ENCODE peak calls at places on chromosomes 3 and 15, in four cellular contexts. One of them, this sample, is unnamed.

GRCh38 chr15:86877171-86877631 is 797.5 kb downstream of the AGBL1 start:
- DNase-seq in H9: no peak
- DNase-seq in IMR-90: no peak
- DNase-seq in trophoblast cell: peak
- DNase-seq in this sample: no peak

GRCh38 chr3:72185549-72186484 is 400.9 kb upstream of the PROK2 start:
- DNase-seq in IMR-90: peak
- DNase-seq in H9: no peak
- DNase-seq in trophoblast cell: peak
- DNase-seq in this sample: peak

GRCh38 chr3:99355465-99355864 is 282.9 kb upstream of the COL8A1 start:
- DNase-seq in trophoblast cell: no peak
- DNase-seq in H9: no peak
- DNase-seq in IMR-90: no peak
- DNase-seq in this sample: no peak

GRCh38 chr3:42701371-42702065 is 1.1 kb downstream of the HHATL start:
- DNase-seq in IMR-90: no peak
- DNase-seq in H9: peak
- DNase-seq in trophoblast cell: peak
- DNase-seq in this sample: peak

GRCh38 chr3:8741581-8742355 is 8.2 kb downstream of the CAV3 start:
- DNase-seq in IMR-90: peak
- DNase-seq in H9: peak
- DNase-seq in trophoblast cell: peak
- DNase-seq in this sample: peak

GRCh38 chr3:182905623-182906022 is 74.7 kb downstream of the DCUN1D1 start:
- DNase-seq in trophoblast cell: no peak
- DNase-seq in H9: no peak
- DNase-seq in IMR-90: no peak
- DNase-seq in this sample: no peak

GRCh38 chr3:170233532-170233931 is 11.3 kb downstream of the PRKCI start:
- DNase-seq in trophoblast cell: peak
- DNase-seq in H9: no peak
- DNase-seq in IMR-90: peak
- DNase-seq in this sample: peak

GRCh38 chr3:186365202-186365974 is 3.4 kb upstream of the DGKG start:
- DNase-seq in H9: no peak
- DNase-seq in trophoblast cell: peak
- DNase-seq in IMR-90: peak
- DNase-seq in this sample: no peak

GRCh38 chr15:61327019-61327631 is 98.0 kb upstream of the RORA start:
- DNase-seq in IMR-90: no peak
- DNase-seq in trophoblast cell: no peak
- DNase-seq in H9: no peak
- DNase-seq in this sample: no peak

GRCh38 chr15:71201471-71201870 is 86.2 kb downstream of the THSD4 start:
- DNase-seq in H9: no peak
- DNase-seq in IMR-90: no peak
- DNase-seq in trophoblast cell: no peak
- DNase-seq in this sample: no peak

GRCh38 chr3:81132995-81133394 is 628.5 kb downstream of the GBE1 start:
- DNase-seq in H9: no peak
- DNase-seq in trophoblast cell: peak
- DNase-seq in IMR-90: no peak
- DNase-seq in this sample: no peak

GRCh38 chr3:151709847-151710246 is 23.9 kb upstream of the AADACL2 start:
- DNase-seq in H9: no peak
- DNase-seq in trophoblast cell: no peak
- DNase-seq in IMR-90: peak
- DNase-seq in this sample: peak

GRCh38 chr3:151792411-151792810 is 21.5 kb upstream of the AADAC start:
- DNase-seq in IMR-90: no peak
- DNase-seq in H9: no peak
- DNase-seq in trophoblast cell: no peak
- DNase-seq in this sample: no peak

GRCh38 chr3:80676869-80677268 is 909.1 kb upstream of the ROBO1 start:
- DNase-seq in IMR-90: no peak
- DNase-seq in trophoblast cell: no peak
- DNase-seq in H9: no peak
- DNase-seq in this sample: no peak

GRCh38 chr3:24525557-24525956 is 30.9 kb upstream of the THRB start:
- DNase-seq in trophoblast cell: no peak
- DNase-seq in H9: no peak
- DNase-seq in IMR-90: no peak
- DNase-seq in this sample: no peak

GRCh38 chr3:97265237-97266005 is 451.0 kb downstream of the EPHA6 start:
- DNase-seq in IMR-90: no peak
- DNase-seq in H9: peak
- DNase-seq in trophoblast cell: no peak
- DNase-seq in this sample: no peak

GRCh38 chr15:37100109-37100873 is at the start of gene MEIS2:
- DNase-seq in trophoblast cell: peak
- DNase-seq in H9: peak
- DNase-seq in IMR-90: peak
- DNase-seq in this sample: peak

GRCh38 chr3:103699228-103699627 is 1264.4 kb downstream of the ZPLD1 start:
- DNase-seq in H9: no peak
- DNase-seq in IMR-90: no peak
- DNase-seq in trophoblast cell: no peak
- DNase-seq in this sample: no peak

GRCh38 chr3:126022741-126023359 is 53.9 kb downstream of the ROPN1B start:
- DNase-seq in trophoblast cell: no peak
- DNase-seq in IMR-90: no peak
- DNase-seq in H9: peak
- DNase-seq in this sample: no peak

GRCh38 chr3:42504334-42505202 is 2.1 kb downstream of the VIPR1 start:
- DNase-seq in H9: peak
- DNase-seq in IMR-90: no peak
- DNase-seq in trophoblast cell: no peak
- DNase-seq in this sample: no peak

GRCh38 chr3:8622873-8623725 is 21.5 kb downstream of the SSUH2 start:
- DNase-seq in H9: peak
- DNase-seq in trophoblast cell: peak
- DNase-seq in IMR-90: peak
- DNase-seq in this sample: peak

GRCh38 chr15:24068102-24068501 is 381.0 kb upstream of the NDN start:
- DNase-seq in H9: no peak
- DNase-seq in IMR-90: no peak
- DNase-seq in trophoblast cell: no peak
- DNase-seq in this sample: no peak

GRCh38 chr3:182800508-182800907 is 7.2 kb downstream of the ATP11B start:
- DNase-seq in trophoblast cell: no peak
- DNase-seq in IMR-90: no peak
- DNase-seq in H9: no peak
- DNase-seq in this sample: no peak

GRCh38 chr15:74752486-74753395 is 4.1 kb downstream of the CYP1A2 start:
- DNase-seq in IMR-90: peak
- DNase-seq in H9: no peak
- DNase-seq in trophoblast cell: peak
- DNase-seq in this sample: no peak

GRCh38 chr3:39531681-39532080 is 64.2 kb downstream of the MOBP start:
- DNase-seq in H9: no peak
- DNase-seq in trophoblast cell: peak
- DNase-seq in IMR-90: peak
- DNase-seq in this sample: peak

GRCh38 chr3:188156051-188156450 is 2.1 kb downstream of the LPP start:
- DNase-seq in trophoblast cell: no peak
- DNase-seq in H9: no peak
- DNase-seq in IMR-90: no peak
- DNase-seq in this sample: no peak

GRCh38 chr3:133393204-133393603 is 6.7 kb upstream of the BFSP2 start:
- DNase-seq in H9: no peak
- DNase-seq in IMR-90: no peak
- DNase-seq in trophoblast cell: no peak
- DNase-seq in this sample: no peak

GRCh38 chr3:115996420-115997108 is 373.3 kb downstream of the GAP43 start:
- DNase-seq in H9: no peak
- DNase-seq in IMR-90: peak
- DNase-seq in trophoblast cell: no peak
- DNase-seq in this sample: no peak

GRCh38 chr3:148226246-148226645 is 471.5 kb upstream of the AGTR1 start:
- DNase-seq in trophoblast cell: peak
- DNase-seq in H9: no peak
- DNase-seq in IMR-90: no peak
- DNase-seq in this sample: no peak

GRCh38 chr3:114126461-114126860 is 52.4 kb downstream of the DRD3 start:
- DNase-seq in IMR-90: peak
- DNase-seq in trophoblast cell: peak
- DNase-seq in H9: no peak
- DNase-seq in this sample: no peak

GRCh38 chr15:44729394-44729913 is 6.9 kb upstream of the TRIM69 start:
- DNase-seq in H9: no peak
- DNase-seq in IMR-90: peak
- DNase-seq in trophoblast cell: no peak
- DNase-seq in this sample: no peak

GRCh38 chr3:40035177-40035576 is 225.8 kb downstream of the MYRIP start:
- DNase-seq in H9: no peak
- DNase-seq in trophoblast cell: no peak
- DNase-seq in IMR-90: no peak
- DNase-seq in this sample: no peak

GRCh38 chr15:22888120-22888859 is 49.8 kb downstream of the NIPA2 start:
- DNase-seq in H9: no peak
- DNase-seq in trophoblast cell: peak
- DNase-seq in IMR-90: peak
- DNase-seq in this sample: peak

GRCh38 chr3:136473716-136474326 is 223.7 kb downstream of the PCCB start:
- DNase-seq in IMR-90: peak
- DNase-seq in trophoblast cell: no peak
- DNase-seq in H9: no peak
- DNase-seq in this sample: peak

GRCh38 chr3:112403101-112403500 is 70.1 kb downstream of the CD200 start:
- DNase-seq in trophoblast cell: no peak
- DNase-seq in IMR-90: no peak
- DNase-seq in H9: no peak
- DNase-seq in this sample: no peak

GRCh38 chr3:112397529-112397928 is 64.6 kb downstream of the CD200 start:
- DNase-seq in IMR-90: no peak
- DNase-seq in trophoblast cell: no peak
- DNase-seq in H9: no peak
- DNase-seq in this sample: no peak

GRCh38 chr3:112395166-112395894 is 62.4 kb downstream of the CD200 start:
- DNase-seq in IMR-90: peak
- DNase-seq in H9: no peak
- DNase-seq in trophoblast cell: peak
- DNase-seq in this sample: peak

GRCh38 chr3:112401617-112402016 is 68.7 kb downstream of the CD200 start:
- DNase-seq in IMR-90: no peak
- DNase-seq in H9: no peak
- DNase-seq in trophoblast cell: no peak
- DNase-seq in this sample: no peak

GRCh38 chr3:112399064-112399463 is 66.1 kb downstream of the CD200 start:
- DNase-seq in H9: no peak
- DNase-seq in IMR-90: no peak
- DNase-seq in trophoblast cell: no peak
- DNase-seq in this sample: no peak
- H4K91ac ChIP-seq in H9: no peak
- H4K91ac ChIP-seq in IMR-90: no peak
- H4K91ac ChIP-seq in trophoblast cell: no peak
- H4K91ac ChIP-seq in this sample: no peak

GRCh38 chr15:99969261-99969960 is 236.2 kb upstream of the LYSMD4 start:
- DNase-seq in IMR-90: no peak
- DNase-seq in H9: no peak
- DNase-seq in trophoblast cell: no peak
- DNase-seq in this sample: no peak
- H2BK120ac ChIP-seq in IMR-90: no peak
- H2BK120ac ChIP-seq in H9: no peak
- H2BK120ac ChIP-seq in trophoblast cell: no peak
- H2BK120ac ChIP-seq in this sample: no peak

GRCh38 chr15:89381330-89381729 is 46.7 kb upstream of the POLG start:
- DNase-seq in H9: no peak
- DNase-seq in IMR-90: no peak
- DNase-seq in trophoblast cell: no peak
- DNase-seq in this sample: no peak

GRCh38 chr15:89379818-89380217 is 45.2 kb upstream of the POLG start:
- DNase-seq in IMR-90: no peak
- DNase-seq in trophoblast cell: peak
- DNase-seq in H9: peak
- DNase-seq in this sample: no peak

GRCh38 chr15:89383635-89384604 is 49.3 kb upstream of the POLG start:
- DNase-seq in trophoblast cell: no peak
- DNase-seq in IMR-90: peak
- DNase-seq in H9: peak
- DNase-seq in this sample: peak

GRCh38 chr15:89381888-89382287 is 47.3 kb upstream of the POLG start:
- DNase-seq in H9: no peak
- DNase-seq in trophoblast cell: no peak
- DNase-seq in IMR-90: no peak
- DNase-seq in this sample: no peak

GRCh38 chr15:89382288-89382687 is 47.7 kb upstream of the POLG start:
- DNase-seq in IMR-90: no peak
- DNase-seq in H9: no peak
- DNase-seq in trophoblast cell: peak
- DNase-seq in this sample: no peak
- H4K8ac ChIP-seq in IMR-90: no peak
- H4K8ac ChIP-seq in H9: no peak
- H4K8ac ChIP-seq in trophoblast cell: no peak
- H4K8ac ChIP-seq in this sample: no peak

DNA sequence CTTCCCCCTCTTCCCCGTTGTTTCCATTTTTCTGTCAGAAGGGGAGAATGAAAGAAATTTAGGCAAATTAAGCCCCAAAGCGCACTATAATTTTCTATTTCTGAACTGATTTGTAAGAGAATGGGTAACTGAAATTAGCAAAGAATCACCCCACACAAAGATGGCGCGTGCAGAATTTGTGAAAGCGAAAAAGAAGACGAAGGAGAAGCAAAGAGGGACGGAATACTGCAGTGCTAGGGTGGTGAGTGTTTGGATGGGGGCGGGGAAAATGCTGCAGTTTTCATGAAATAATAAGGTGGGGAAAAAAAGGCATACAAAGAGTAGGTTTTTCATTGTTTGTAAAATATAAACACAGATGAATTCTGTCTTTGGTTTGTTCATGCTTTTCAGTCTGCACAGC is 4.6 kb upstream of the CTNNB1 start:
- DNase-seq in trophoblast cell: no peak
- DNase-seq in H9: no peak
- DNase-seq in IMR-90: no peak
- DNase-seq in this sample: no peak
- H4K91ac ChIP-seq in trophoblast cell: no peak
- H4K91ac ChIP-seq in H9: no peak
- H4K91ac ChIP-seq in IMR-90: no peak
- H4K91ac ChIP-seq in this sample: no peak

This sample was measured in mesenchymal stem cell.